ENCODE peak calls at places on chromosomes 1 and 21, in nine cellular contexts. One of them, this sample, is unnamed.

GRCh38 chr1:26696645-26697440 is 1.0 kb downstream of the ARID1A start:
- DNase-seq in GM20000: peak
- DNase-seq in stimulated activated CD4-positive, alpha-beta T cell treated with anti-CD3 and anti-CD28 coated beads, TNF-alpha, amount 100 ng/mL, for 48 hours: no peak
- DNase-seq in NCI-H1105 treated with DMSO at 0.1 percent for 48 hours: peak
- DNase-seq in left ventricle myocardium superior: peak
- DNase-seq in NCI-H2029: no peak
- DNase-seq in ACHN: no peak
- DNase-seq in activated CD4-positive, CD25-positive, alpha-beta regulatory T cell treated with anti-CD3 and anti-CD28 coated beads, Interleukin-2, amount 50 U/mL, for 72 hours: peak
- DNase-seq in activated T-helper 1 cell treated with anti-CD3 and anti-CD28 coated beads, Interleukin-12 subunit alpha, Interleukin-12 subunit beta, Interleukin-2, Interleukin-4 antibody, amounts not matched to agents 30 ng/mL and 10 ng/mL and 1 ng/mL, durations not matched to agents 14 hours and 24 hours and 36 hours: peak
- DNase-seq in this sample: peak

GRCh38 chr1:27544818-27545612 is 55.0 kb upstream of the WASF2 start:
- DNase-seq in GM20000: no peak
- DNase-seq in stimulated activated CD4-positive, alpha-beta T cell treated with anti-CD3 and anti-CD28 coated beads, TNF-alpha, amount 100 ng/mL, for 48 hours: no peak
- DNase-seq in NCI-H1105 treated with DMSO at 0.1 percent for 48 hours: no peak
- DNase-seq in left ventricle myocardium superior: peak
- DNase-seq in NCI-H2029: no peak
- DNase-seq in ACHN: peak
- DNase-seq in activated CD4-positive, CD25-positive, alpha-beta regulatory T cell treated with anti-CD3 and anti-CD28 coated beads, Interleukin-2, amount 50 U/mL, for 72 hours: no peak
- DNase-seq in activated T-helper 1 cell treated with anti-CD3 and anti-CD28 coated beads, Interleukin-12 subunit alpha, Interleukin-12 subunit beta, Interleukin-2, Interleukin-4 antibody, amounts not matched to agents 30 ng/mL and 10 ng/mL and 1 ng/mL, durations not matched to agents 14 hours and 24 hours and 36 hours: no peak
- DNase-seq in this sample: no peak

GRCh38 chr1:234656070-234656875 is 46.3 kb upstream of the IRF2BP2 start:
- DNase-seq in GM20000: no peak
- DNase-seq in stimulated activated CD4-positive, alpha-beta T cell treated with anti-CD3 and anti-CD28 coated beads, TNF-alpha, amount 100 ng/mL, for 48 hours: no peak
- DNase-seq in NCI-H1105 treated with DMSO at 0.1 percent for 48 hours: no peak
- DNase-seq in left ventricle myocardium superior: no peak
- DNase-seq in NCI-H2029: no peak
- DNase-seq in ACHN: no peak
- DNase-seq in activated CD4-positive, CD25-positive, alpha-beta regulatory T cell treated with anti-CD3 and anti-CD28 coated beads, Interleukin-2, amount 50 U/mL, for 72 hours: no peak
- DNase-seq in activated T-helper 1 cell treated with anti-CD3 and anti-CD28 coated beads, Interleukin-12 subunit alpha, Interleukin-12 subunit beta, Interleukin-2, Interleukin-4 antibody, amounts not matched to agents 30 ng/mL and 10 ng/mL and 1 ng/mL, durations not matched to agents 14 hours and 24 hours and 36 hours: no peak
- DNase-seq in this sample: no peak

GRCh38 chr1:89897347-89898133 is 76.7 kb downstream of the LRRC8D start:
- DNase-seq in GM20000: no peak
- DNase-seq in stimulated activated CD4-positive, alpha-beta T cell treated with anti-CD3 and anti-CD28 coated beads, TNF-alpha, amount 100 ng/mL, for 48 hours: no peak
- DNase-seq in NCI-H1105 treated with DMSO at 0.1 percent for 48 hours: no peak
- DNase-seq in left ventricle myocardium superior: no peak
- DNase-seq in NCI-H2029: no peak
- DNase-seq in ACHN: no peak
- DNase-seq in activated CD4-positive, CD25-positive, alpha-beta regulatory T cell treated with anti-CD3 and anti-CD28 coated beads, Interleukin-2, amount 50 U/mL, for 72 hours: no peak
- DNase-seq in activated T-helper 1 cell treated with anti-CD3 and anti-CD28 coated beads, Interleukin-12 subunit alpha, Interleukin-12 subunit beta, Interleukin-2, Interleukin-4 antibody, amounts not matched to agents 30 ng/mL and 10 ng/mL and 1 ng/mL, durations not matched to agents 14 hours and 24 hours and 36 hours: no peak
- DNase-seq in this sample: no peak

GRCh38 chr1:52455686-52456085 is 51.3 kb downstream of the PRPF38A start:
- DNase-seq in GM20000: no peak
- DNase-seq in stimulated activated CD4-positive, alpha-beta T cell treated with anti-CD3 and anti-CD28 coated beads, TNF-alpha, amount 100 ng/mL, for 48 hours: no peak
- DNase-seq in NCI-H1105 treated with DMSO at 0.1 percent for 48 hours: no peak
- DNase-seq in left ventricle myocardium superior: no peak
- DNase-seq in NCI-H2029: no peak
- DNase-seq in ACHN: no peak
- DNase-seq in activated CD4-positive, CD25-positive, alpha-beta regulatory T cell treated with anti-CD3 and anti-CD28 coated beads, Interleukin-2, amount 50 U/mL, for 72 hours: no peak
- DNase-seq in activated T-helper 1 cell treated with anti-CD3 and anti-CD28 coated beads, Interleukin-12 subunit alpha, Interleukin-12 subunit beta, Interleukin-2, Interleukin-4 antibody, amounts not matched to agents 30 ng/mL and 10 ng/mL and 1 ng/mL, durations not matched to agents 14 hours and 24 hours and 36 hours: no peak
- DNase-seq in this sample: no peak

GRCh38 chr1:88302843-88303486 is 381.1 kb upstream of the PKN2 start:
- DNase-seq in GM20000: no peak
- DNase-seq in stimulated activated CD4-positive, alpha-beta T cell treated with anti-CD3 and anti-CD28 coated beads, TNF-alpha, amount 100 ng/mL, for 48 hours: no peak
- DNase-seq in NCI-H1105 treated with DMSO at 0.1 percent for 48 hours: peak
- DNase-seq in left ventricle myocardium superior: no peak
- DNase-seq in NCI-H2029: no peak
- DNase-seq in ACHN: peak
- DNase-seq in activated CD4-positive, CD25-positive, alpha-beta regulatory T cell treated with anti-CD3 and anti-CD28 coated beads, Interleukin-2, amount 50 U/mL, for 72 hours: no peak
- DNase-seq in activated T-helper 1 cell treated with anti-CD3 and anti-CD28 coated beads, Interleukin-12 subunit alpha, Interleukin-12 subunit beta, Interleukin-2, Interleukin-4 antibody, amounts not matched to agents 30 ng/mL and 10 ng/mL and 1 ng/mL, durations not matched to agents 14 hours and 24 hours and 36 hours: no peak
- DNase-seq in this sample: peak

GRCh38 chr1:232568906-232569305 is 61.0 kb downstream of the SIPA1L2 start:
- DNase-seq in GM20000: no peak
- DNase-seq in stimulated activated CD4-positive, alpha-beta T cell treated with anti-CD3 and anti-CD28 coated beads, TNF-alpha, amount 100 ng/mL, for 48 hours: no peak
- DNase-seq in NCI-H1105 treated with DMSO at 0.1 percent for 48 hours: no peak
- DNase-seq in left ventricle myocardium superior: no peak
- DNase-seq in NCI-H2029: no peak
- DNase-seq in ACHN: no peak
- DNase-seq in activated CD4-positive, CD25-positive, alpha-beta regulatory T cell treated with anti-CD3 and anti-CD28 coated beads, Interleukin-2, amount 50 U/mL, for 72 hours: no peak
- DNase-seq in activated T-helper 1 cell treated with anti-CD3 and anti-CD28 coated beads, Interleukin-12 subunit alpha, Interleukin-12 subunit beta, Interleukin-2, Interleukin-4 antibody, amounts not matched to agents 30 ng/mL and 10 ng/mL and 1 ng/mL, durations not matched to agents 14 hours and 24 hours and 36 hours: no peak
- DNase-seq in this sample: no peak

GRCh38 chr1:181789395-181789794 is 272.1 kb downstream of the ZNF648 start:
- DNase-seq in GM20000: no peak
- DNase-seq in stimulated activated CD4-positive, alpha-beta T cell treated with anti-CD3 and anti-CD28 coated beads, TNF-alpha, amount 100 ng/mL, for 48 hours: no peak
- DNase-seq in NCI-H1105 treated with DMSO at 0.1 percent for 48 hours: peak
- DNase-seq in left ventricle myocardium superior: no peak
- DNase-seq in NCI-H2029: no peak
- DNase-seq in ACHN: no peak
- DNase-seq in activated CD4-positive, CD25-positive, alpha-beta regulatory T cell treated with anti-CD3 and anti-CD28 coated beads, Interleukin-2, amount 50 U/mL, for 72 hours: no peak
- DNase-seq in activated T-helper 1 cell treated with anti-CD3 and anti-CD28 coated beads, Interleukin-12 subunit alpha, Interleukin-12 subunit beta, Interleukin-2, Interleukin-4 antibody, amounts not matched to agents 30 ng/mL and 10 ng/mL and 1 ng/mL, durations not matched to agents 14 hours and 24 hours and 36 hours: no peak
- DNase-seq in this sample: no peak

GRCh38 chr1:7046314-7046713 is 261.1 kb downstream of the CAMTA1 start:
- DNase-seq in GM20000: no peak
- DNase-seq in stimulated activated CD4-positive, alpha-beta T cell treated with anti-CD3 and anti-CD28 coated beads, TNF-alpha, amount 100 ng/mL, for 48 hours: no peak
- DNase-seq in NCI-H1105 treated with DMSO at 0.1 percent for 48 hours: no peak
- DNase-seq in left ventricle myocardium superior: peak
- DNase-seq in NCI-H2029: no peak
- DNase-seq in ACHN: peak
- DNase-seq in activated CD4-positive, CD25-positive, alpha-beta regulatory T cell treated with anti-CD3 and anti-CD28 coated beads, Interleukin-2, amount 50 U/mL, for 72 hours: no peak
- DNase-seq in activated T-helper 1 cell treated with anti-CD3 and anti-CD28 coated beads, Interleukin-12 subunit alpha, Interleukin-12 subunit beta, Interleukin-2, Interleukin-4 antibody, amounts not matched to agents 30 ng/mL and 10 ng/mL and 1 ng/mL, durations not matched to agents 14 hours and 24 hours and 36 hours: no peak
- DNase-seq in this sample: peak

GRCh38 chr1:7922301-7922700 is 18.3 kb downstream of the TNFRSF9 start:
- DNase-seq in GM20000: no peak
- DNase-seq in stimulated activated CD4-positive, alpha-beta T cell treated with anti-CD3 and anti-CD28 coated beads, TNF-alpha, amount 100 ng/mL, for 48 hours: no peak
- DNase-seq in NCI-H1105 treated with DMSO at 0.1 percent for 48 hours: no peak
- DNase-seq in left ventricle myocardium superior: no peak
- DNase-seq in NCI-H2029: no peak
- DNase-seq in ACHN: no peak
- DNase-seq in activated CD4-positive, CD25-positive, alpha-beta regulatory T cell treated with anti-CD3 and anti-CD28 coated beads, Interleukin-2, amount 50 U/mL, for 72 hours: no peak
- DNase-seq in activated T-helper 1 cell treated with anti-CD3 and anti-CD28 coated beads, Interleukin-12 subunit alpha, Interleukin-12 subunit beta, Interleukin-2, Interleukin-4 antibody, amounts not matched to agents 30 ng/mL and 10 ng/mL and 1 ng/mL, durations not matched to agents 14 hours and 24 hours and 36 hours: no peak
- DNase-seq in this sample: peak

GRCh38 chr1:234656981-234657651 is 47.1 kb upstream of the IRF2BP2 start:
- DNase-seq in GM20000: peak
- DNase-seq in stimulated activated CD4-positive, alpha-beta T cell treated with anti-CD3 and anti-CD28 coated beads, TNF-alpha, amount 100 ng/mL, for 48 hours: no peak
- DNase-seq in NCI-H1105 treated with DMSO at 0.1 percent for 48 hours: no peak
- DNase-seq in left ventricle myocardium superior: no peak
- DNase-seq in NCI-H2029: no peak
- DNase-seq in ACHN: peak
- DNase-seq in activated CD4-positive, CD25-positive, alpha-beta regulatory T cell treated with anti-CD3 and anti-CD28 coated beads, Interleukin-2, amount 50 U/mL, for 72 hours: no peak
- DNase-seq in activated T-helper 1 cell treated with anti-CD3 and anti-CD28 coated beads, Interleukin-12 subunit alpha, Interleukin-12 subunit beta, Interleukin-2, Interleukin-4 antibody, amounts not matched to agents 30 ng/mL and 10 ng/mL and 1 ng/mL, durations not matched to agents 14 hours and 24 hours and 36 hours: no peak
- DNase-seq in this sample: peak

GRCh38 chr1:159008744-159009188 is 941 bp upstream of the IFI16 start:
- DNase-seq in GM20000: peak
- DNase-seq in stimulated activated CD4-positive, alpha-beta T cell treated with anti-CD3 and anti-CD28 coated beads, TNF-alpha, amount 100 ng/mL, for 48 hours: no peak
- DNase-seq in NCI-H1105 treated with DMSO at 0.1 percent for 48 hours: no peak
- DNase-seq in left ventricle myocardium superior: no peak
- DNase-seq in NCI-H2029: no peak
- DNase-seq in ACHN: no peak
- DNase-seq in activated CD4-positive, CD25-positive, alpha-beta regulatory T cell treated with anti-CD3 and anti-CD28 coated beads, Interleukin-2, amount 50 U/mL, for 72 hours: no peak
- DNase-seq in activated T-helper 1 cell treated with anti-CD3 and anti-CD28 coated beads, Interleukin-12 subunit alpha, Interleukin-12 subunit beta, Interleukin-2, Interleukin-4 antibody, amounts not matched to agents 30 ng/mL and 10 ng/mL and 1 ng/mL, durations not matched to agents 14 hours and 24 hours and 36 hours: peak
- DNase-seq in this sample: no peak

GRCh38 chr21:36949171-36950141 is 17.0 kb downstream of the HLCS start:
- DNase-seq in GM20000: no peak
- DNase-seq in stimulated activated CD4-positive, alpha-beta T cell treated with anti-CD3 and anti-CD28 coated beads, TNF-alpha, amount 100 ng/mL, for 48 hours: no peak
- DNase-seq in NCI-H1105 treated with DMSO at 0.1 percent for 48 hours: no peak
- DNase-seq in left ventricle myocardium superior: no peak
- DNase-seq in NCI-H2029: no peak
- DNase-seq in ACHN: no peak
- DNase-seq in activated CD4-positive, CD25-positive, alpha-beta regulatory T cell treated with anti-CD3 and anti-CD28 coated beads, Interleukin-2, amount 50 U/mL, for 72 hours: no peak
- DNase-seq in activated T-helper 1 cell treated with anti-CD3 and anti-CD28 coated beads, Interleukin-12 subunit alpha, Interleukin-12 subunit beta, Interleukin-2, Interleukin-4 antibody, amounts not matched to agents 30 ng/mL and 10 ng/mL and 1 ng/mL, durations not matched to agents 14 hours and 24 hours and 36 hours: no peak
- DNase-seq in this sample: no peak

GRCh38 chr1:232568331-232568852 is 61.5 kb downstream of the SIPA1L2 start:
- DNase-seq in GM20000: no peak
- DNase-seq in stimulated activated CD4-positive, alpha-beta T cell treated with anti-CD3 and anti-CD28 coated beads, TNF-alpha, amount 100 ng/mL, for 48 hours: no peak
- DNase-seq in NCI-H1105 treated with DMSO at 0.1 percent for 48 hours: peak
- DNase-seq in left ventricle myocardium superior: no peak
- DNase-seq in NCI-H2029: peak
- DNase-seq in ACHN: no peak
- DNase-seq in activated CD4-positive, CD25-positive, alpha-beta regulatory T cell treated with anti-CD3 and anti-CD28 coated beads, Interleukin-2, amount 50 U/mL, for 72 hours: no peak
- DNase-seq in activated T-helper 1 cell treated with anti-CD3 and anti-CD28 coated beads, Interleukin-12 subunit alpha, Interleukin-12 subunit beta, Interleukin-2, Interleukin-4 antibody, amounts not matched to agents 30 ng/mL and 10 ng/mL and 1 ng/mL, durations not matched to agents 14 hours and 24 hours and 36 hours: no peak
- DNase-seq in this sample: peak

This sample was measured in adipocyte.